ENCODE peak calls at places on chromosome 9, in four cellular contexts. B, H, V and R are unnamed samples.

GRCh38 chr9:98259791-98260190 is 4.3 kb upstream of the TBC1D2 start:
- DNase-seq in B (no peak), H (no peak), V (no peak), R (no peak)

GRCh38 chr9:116282598-116282997 is 129.0 kb downstream of the PAPPA start:
- DNase-seq in B (no peak), H (no peak), V (no peak), R (no peak)

GRCh38 chr9:133122935-133123611 is 2.0 kb upstream of the RALGDS start:
- DNase-seq in B (no peak), H (no peak), V (peak), R (no peak)

GRCh38 chr9:114674798-114675554 is 7.0 kb downstream of the TEX48 start:
- DNase-seq in B (no peak), H (no peak), V (no peak), R (no peak)

GRCh38 chr9:136143215-136144001 is 24.7 kb upstream of the TMEM250 start:
- DNase-seq in B (no peak), H (no peak), V (no peak), R (no peak)

GRCh38 chr9:134500931-134501265 is 140.7 kb upstream of the COL5A1 start:
- DNase-seq in B (no peak), H (no peak), V (no peak), R (no peak)

GRCh38 chr9:123947326-123947725 is 17.4 kb upstream of the DENND1A start:
- DNase-seq in B (no peak), H (no peak), V (no peak), R (no peak)

GRCh38 chr9:69888876-69889585 is 68.4 kb downstream of the CFAP95 start:
- DNase-seq in B (peak), H (no peak), V (no peak), R (no peak)

GRCh38 chr9:124010665-124011321 is 775 bp upstream of the LHX2 start:
- DNase-seq in B (peak), H (no peak), V (no peak), R (no peak)

GRCh38 chr9:116058421-116058820 is 95.2 kb upstream of the PAPPA start:
- DNase-seq in B (no peak), H (no peak), V (no peak), R (no peak)

GRCh38 chr9:3696368-3696767 is 170.6 kb upstream of the RFX3 start:
- DNase-seq in B (no peak), H (no peak), V (no peak), R (no peak)

GRCh38 chr9:18333157-18333556 is 140.8 kb upstream of the ADAMTSL1 start:
- DNase-seq in B (no peak), H (no peak), V (no peak), R (no peak)

GRCh38 chr9:97632406-97632991 is 669 bp downstream of the TSTD2 start:
- DNase-seq in B (no peak), H (no peak), V (peak), R (no peak)

GRCh38 chr9:102514541-102514940 is 480.6 kb upstream of the CYLC2 start:
- DNase-seq in B (no peak), H (no peak), V (no peak), R (no peak)

GRCh38 chr9:116156621-116157314 is 3.2 kb downstream of the PAPPA start:
- DNase-seq in B (no peak), H (no peak), V (no peak), R (no peak)

GRCh38 chr9:92714787-92715487 is 45.0 kb upstream of the IPPK start:
- DNase-seq in B (no peak), H (no peak), V (no peak), R (no peak)

GRCh38 chr9:93666279-93666784 is 89.9 kb downstream of the PHF2 start:
- DNase-seq in B (no peak), H (no peak), V (peak), R (no peak)

GRCh38 chr9:133238851-133239532 is 29.9 kb upstream of the OBP2B start:
- DNase-seq in B (peak), H (peak), V (peak), R (peak)

GRCh38 chr9:104991144-104991953 is 63.4 kb upstream of the ABCA1 start:
- DNase-seq in B (peak), H (peak), V (peak), R (peak)

GRCh38 chr9:73683862-73684591 is 532.4 kb downstream of the ANXA1 start:
- DNase-seq in B (peak), H (peak), V (no peak), R (no peak)

GRCh38 chr9:104743377-104743985 is 4.0 kb upstream of the NIPSNAP3A start:
- DNase-seq in B (peak), H (peak), V (no peak), R (peak)

GRCh38 chr9:127588740-127589506 is 23.2 kb upstream of the STXBP1 start:
- DNase-seq in B (no peak), H (no peak), V (no peak), R (no peak)

GRCh38 chr9:22052376-22052945 is 43.4 kb upstream of the CDKN2B start:
- DNase-seq in B (peak), H (peak), V (no peak), R (no peak)

GRCh38 chr9:133427658-133428348 is 5.6 kb downstream of the ADAMTS13 start:
- DNase-seq in B (no peak), H (no peak), V (no peak), R (no peak)

GRCh38 chr9:113933671-113934070 is 57.6 kb downstream of the ZNF618 start:
- DNase-seq in B (no peak), H (no peak), V (no peak), R (no peak)

GRCh38 chr9:32069169-32069813 is 315.2 kb upstream of the ACO1 start:
- DNase-seq in B (peak), H (no peak), V (no peak), R (no peak)

GRCh38 chr9:75833765-75834164 is 56.7 kb upstream of the PCSK5 start:
- DNase-seq in B (no peak), H (no peak), V (no peak), R (no peak)

GRCh38 chr9:33229359-33230120 is 10.4 kb upstream of the SPINK4 start:
- DNase-seq in B (no peak), H (no peak), V (peak), R (no peak)

GRCh38 chr9:84785766-84786547 is 116.4 kb downstream of the NTRK2 start:
- DNase-seq in B (no peak), H (no peak), V (no peak), R (no peak)

GRCh38 chr9:98791147-98792095 is 4.9 kb downstream of the ANKS6 start:
- DNase-seq in B (peak), H (peak), V (peak), R (peak)

GRCh38 chr9:76701441-76702031 is 62.7 kb upstream of the PCA3 start:
- DNase-seq in B (no peak), H (no peak), V (no peak), R (no peak)

GRCh38 chr9:27280858-27281257 is 16.1 kb downstream of the EQTN start:
- DNase-seq in B (no peak), H (no peak), V (no peak), R (no peak)